ENCODE peak calls at places on chromosomes 3 and 15, in eight cellular contexts. Q is astrocyte, K is lower leg skin, V is Panc1, T is endothelial cell, J is WERI-Rb-1, W is glutamatergic neuron, M is progenitor cell of endocrine pancreas. Y is an unnamed sample.

GRCh38 chr15:90001062-90001682 is at the start of gene ZNF710:
- DNase-seq in Q (peak; percentile 67), K (no peak), V (no peak), T (peak; percentile 37), J (peak; percentile 59), W (peak; percentile 77), M (no peak), Y (peak; percentile 49)

GRCh38 chr15:66595937-66596545 is 30.2 kb upstream of the LCTL start:
- DNase-seq in Q (no peak), K (no peak), V (peak; percentile 24), T (no peak), J (no peak), W (no peak), M (no peak), Y (no peak)

GRCh38 chr15:26676115-26676514 is 96.8 kb downstream of the GABRB3 start:
- DNase-seq in Q (no peak), K (no peak), V (no peak), T (no peak), J (no peak), W (no peak), M (no peak), Y (no peak)

GRCh38 chr15:69983696-69984265 is 113.9 kb downstream of the TLE3 start:
- DNase-seq in Q (peak; percentile 2), K (no peak), V (no peak), T (no peak), J (no peak), W (no peak), M (no peak), Y (no peak)

GRCh38 chr3:128804017-128804816 is 75.2 kb upstream of the ACAD9 start:
- DNase-seq in Q (peak; percentile 19), K (no peak), V (no peak), T (peak; percentile 32), J (no peak), W (no peak), M (no peak), Y (no peak)

GRCh38 chr3:192077795-192078497 is 617.0 kb downstream of the PYDC2 start:
- DNase-seq in Q (no peak), K (no peak), V (no peak), T (no peak), J (no peak), W (no peak), M (no peak), Y (no peak)

GRCh38 chr3:105387122-105387751 is 20.5 kb downstream of the ALCAM start:
- DNase-seq in Q (peak; percentile 66), K (no peak), V (no peak), T (no peak), J (no peak), W (no peak), M (no peak), Y (no peak)

GRCh38 chr3:72127843-72128242 is 342.9 kb upstream of the PROK2 start:
- DNase-seq in Q (peak; percentile 36), K (no peak), V (no peak), T (no peak), J (no peak), W (no peak), M (no peak), Y (no peak)

GRCh38 chr15:43293402-43293801 is 26.7 kb upstream of the TGM5 start:
- DNase-seq in Q (no peak), K (no peak), V (no peak), T (no peak), J (no peak), W (peak; percentile 40), M (peak; percentile 25), Y (no peak)

GRCh38 chr15:73335026-73335425 is 33.7 kb downstream of the HCN4 start:
- DNase-seq in Q (no peak), K (no peak), V (no peak), T (no peak), J (no peak), W (peak; percentile 13), M (no peak), Y (no peak)

DNA sequence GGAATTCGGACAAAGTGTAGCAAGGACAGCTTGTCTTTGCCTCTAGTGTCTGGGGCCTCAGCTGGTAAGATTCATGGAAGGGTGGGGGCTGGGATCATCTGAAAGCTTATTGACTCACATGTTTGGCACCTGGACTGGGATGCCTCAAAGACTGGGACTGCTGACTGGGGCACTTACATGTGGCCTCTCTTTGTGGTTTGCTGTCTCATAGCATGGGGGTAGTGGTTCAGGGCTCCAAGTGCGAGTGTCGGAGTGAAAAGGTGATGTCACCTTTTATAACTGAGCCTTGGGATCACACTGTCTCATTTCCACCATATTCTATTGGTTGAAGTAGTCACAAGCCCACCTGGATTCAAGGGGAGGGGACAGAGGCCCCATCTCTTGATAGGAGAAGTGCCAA is 6.8 kb downstream of the MFSD1 start:
- DNase-seq in Q (peak; percentile 88), K (no peak), V (no peak), T (no peak), J (no peak), W (no peak), M (no peak), Y (no peak)
- TF ChIP-seq CTCF in Q (no peak), K (no peak), V (no peak), T (no peak), J (no peak), W (no peak), M (no peak), Y (no peak)

GRCh38 chr3:89847955-89848354 is 740.5 kb downstream of the EPHA3 start:
- DNase-seq in Q (peak; percentile 20), K (no peak), V (no peak), T (no peak), J (no peak), W (no peak), M (no peak), Y (no peak)

GRCh38 chr3:89851974-89852621 is 744.7 kb downstream of the EPHA3 start:
- DNase-seq in Q (peak; percentile 4), K (no peak), V (no peak), T (peak; percentile 80), J (peak; percentile 82), W (peak; percentile 86), M (peak; percentile 67), Y (no peak)
- TF ChIP-seq CTCF in Q (peak; percentile 72), K (no peak), V (peak; percentile 45), T (peak; percentile 49), J (peak; percentile 64), W (peak; percentile 69), M (peak; percentile 96), Y (no peak)

GRCh38 chr3:13047296-13048165 is 25.7 kb downstream of the IQSEC1 start:
- DNase-seq in Q (no peak), K (no peak), V (no peak), T (no peak), J (no peak), W (no peak), M (no peak), Y (no peak)
- TF ChIP-seq CTCF in Q (no peak), K (no peak), V (no peak), T (no peak), J (peak; percentile 51), W (peak; percentile 4), M (no peak), Y (no peak)

GRCh38 chr15:58987501-58988010 is at the start of gene RNF111:
- DNase-seq in Q (peak; percentile 99), K (peak; percentile 95), V (peak; percentile 87), T (peak; percentile 79), J (peak; percentile 93), W (peak; percentile 85), M (peak; percentile 75), Y (peak; percentile 78)
- TF ChIP-seq CTCF in Q (no peak), K (no peak), V (no peak), T (no peak), J (no peak), W (no peak), M (no peak), Y (no peak)

GRCh38 chr3:85360742-85361387 is 402.1 kb downstream of the CADM2 start:
- DNase-seq in Q (peak; percentile 14), K (no peak), V (peak; percentile 36), T (peak; percentile 63), J (peak; percentile 74), W (peak; percentile 71), M (peak; percentile 35), Y (no peak)
- TF ChIP-seq CTCF in Q (peak; percentile 63), K (no peak), V (peak; percentile 75), T (no peak), J (peak; percentile 82), W (peak; percentile 34), M (peak; percentile 80), Y (no peak)

GRCh38 chr3:171497546-171497945 is 37.3 kb upstream of the TNIK start:
- DNase-seq in Q (no peak), K (no peak), V (no peak), T (no peak), J (no peak), W (no peak), M (no peak), Y (no peak)

GRCh38 chr3:171491412-171491811 is 31.2 kb upstream of the TNIK start:
- DNase-seq in Q (no peak), K (no peak), V (no peak), T (no peak), J (no peak), W (no peak), M (no peak), Y (no peak)

GRCh38 chr3:171494457-171495109 is 34.4 kb upstream of the TNIK start:
- DNase-seq in Q (no peak), K (no peak), V (no peak), T (no peak), J (no peak), W (no peak), M (no peak), Y (no peak)

GRCh38 chr3:171498921-171499320 is 38.7 kb upstream of the TNIK start:
- DNase-seq in Q (no peak), K (no peak), V (no peak), T (no peak), J (no peak), W (no peak), M (no peak), Y (no peak)

DNA sequence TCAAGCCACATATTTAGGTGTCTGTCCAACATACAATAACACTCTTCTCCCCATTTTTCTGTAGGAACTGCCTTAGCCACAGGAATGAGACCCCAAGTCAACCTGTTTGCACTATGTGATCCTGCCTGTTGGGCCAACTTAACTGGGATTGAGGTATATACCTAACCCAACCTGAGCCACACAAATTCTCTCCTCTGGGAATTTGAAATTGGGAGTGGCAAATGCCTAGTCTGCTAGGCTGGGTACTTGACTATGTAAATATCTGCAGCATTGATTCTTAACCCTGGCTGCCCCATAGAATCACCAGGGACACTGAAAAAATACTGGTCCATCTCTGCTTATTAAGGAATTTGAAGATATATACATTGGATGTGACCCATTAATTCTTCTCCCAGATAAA is 35.2 kb upstream of the TNIK start:
- DNase-seq in Q (no peak), K (no peak), V (no peak), T (no peak), J (no peak), W (no peak), M (no peak), Y (no peak)
- TF ChIP-seq CTCF in Q (no peak), K (no peak), V (no peak), T (no peak), J (no peak), W (no peak), M (no peak), Y (no peak)

DNA sequence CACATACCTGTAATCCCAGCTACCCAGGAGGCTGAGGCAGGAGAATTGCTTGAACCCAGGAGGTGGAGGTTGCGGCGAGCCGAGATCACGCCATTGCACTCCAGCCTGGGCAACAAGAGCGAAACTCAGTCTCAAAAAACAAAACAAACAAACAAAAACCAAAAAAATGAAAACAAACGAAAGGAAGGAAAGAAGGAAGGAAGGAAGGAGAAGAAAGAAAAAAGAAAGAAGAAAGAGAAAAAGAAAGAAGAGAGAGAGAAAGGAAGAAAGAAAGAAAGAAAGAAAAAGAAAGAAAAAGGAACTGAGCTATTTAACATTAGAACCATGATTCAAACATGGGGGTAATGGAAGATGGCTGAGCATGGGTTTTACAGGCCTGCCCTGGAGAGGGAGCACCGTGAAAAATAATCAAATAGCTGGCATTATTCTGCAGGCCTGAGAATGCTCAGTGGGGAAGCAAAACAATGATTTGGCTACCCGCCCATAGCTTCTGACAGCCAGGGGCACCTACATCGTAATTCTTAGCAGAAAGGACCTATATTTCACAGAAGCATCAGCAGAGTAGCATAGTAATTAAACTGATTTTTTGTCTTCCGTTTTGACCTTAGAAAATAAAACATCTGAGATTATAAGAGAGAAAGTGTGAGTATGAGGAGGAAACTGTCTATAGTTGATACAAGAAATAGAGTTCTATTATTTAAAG is 37.7 kb downstream of the BFSP2 start:
- DNase-seq in Q (peak; percentile 25), K (no peak), V (no peak), T (no peak), J (no peak), W (no peak), M (no peak), Y (no peak)
- TF ChIP-seq CTCF in Q (no peak), K (no peak), V (peak; percentile 24), T (no peak), J (no peak), W (no peak), M (no peak), Y (no peak)